ENCODE peak calls at places on chromosomes 3 and 15, in five cellular contexts. C, Y, F, X and A are unnamed samples.

GRCh38 chr3:126983653-126984390 is 907 bp downstream of the PLXNA1 start:
- DNase-seq in F (no peak), Y (peak), X (no peak), C (no peak), A (peak)

GRCh38 chr3:109257269-109257668 is 59.0 kb downstream of the DPPA2 start:
- DNase-seq in C (peak), Y (no peak), X (no peak), F (no peak), A (no peak)

GRCh38 chr3:34377961-34378360 is 579.5 kb downstream of the PDCD6IP start:
- DNase-seq in F (no peak), C (no peak), X (no peak), Y (no peak), A (no peak)

GRCh38 chr3:73868688-73869315 is 244.1 kb upstream of the PDZRN3 start:
- DNase-seq in F (peak), Y (peak), C (peak), X (no peak), A (peak)

GRCh38 chr3:124296416-124296815 is 304.5 kb upstream of the ROPN1 start:
- DNase-seq in Y (no peak), F (no peak), X (no peak), C (no peak), A (no peak)

GRCh38 chr3:195110647-195111321 is 160.2 kb downstream of the XXYLT1 start:
- DNase-seq in Y (no peak), C (peak), F (peak), X (no peak), A (no peak)

GRCh38 chr3:155070932-155071387 is 9.2 kb upstream of the MME start:
- DNase-seq in C (peak), F (no peak), X (peak), Y (no peak), A (no peak)

GRCh38 chr3:181709537-181710279 is 2.0 kb upstream of the SOX2 start:
- DNase-seq in X (peak), Y (peak), C (peak), F (peak), A (peak)

GRCh38 chr3:13414040-13414729 is 5.9 kb downstream of the NUP210 start:
- DNase-seq in Y (no peak), F (no peak), X (peak), C (no peak), A (no peak)

GRCh38 chr15:56047354-56047753 is 53.9 kb upstream of the NEDD4 start:
- DNase-seq in Y (no peak), C (no peak), X (no peak), F (no peak), A (no peak)

GRCh38 chr15:52445553-52445952 is 83.1 kb downstream of the MYO5A start:
- DNase-seq in Y (no peak), F (no peak), X (no peak), C (peak), A (no peak)

GRCh38 chr3:58164916-58165821 is 45.6 kb downstream of the DNASE1L3 start:
- DNase-seq in Y (no peak), X (no peak), F (no peak), C (no peak), A (no peak)

GRCh38 chr3:64651791-64652241 is 36.0 kb downstream of the ADAMTS9 start:
- DNase-seq in Y (no peak), F (no peak), X (no peak), C (no peak), A (no peak)

GRCh38 chr3:172125963-172126403 is 86.6 kb downstream of the FNDC3B start:
- DNase-seq in X (peak), F (peak), Y (no peak), C (peak), A (no peak)

GRCh38 chr3:172127141-172127540 is 87.8 kb downstream of the FNDC3B start:
- DNase-seq in F (no peak), Y (no peak), X (no peak), C (no peak), A (no peak)

GRCh38 chr3:172126741-172127140 is 87.4 kb downstream of the FNDC3B start:
- DNase-seq in C (no peak), F (no peak), X (no peak), Y (no peak), A (no peak)

GRCh38 chr3:172124271-172124670 is 84.9 kb downstream of the FNDC3B start:
- DNase-seq in C (no peak), X (no peak), F (no peak), Y (no peak), A (no peak)

DNA sequence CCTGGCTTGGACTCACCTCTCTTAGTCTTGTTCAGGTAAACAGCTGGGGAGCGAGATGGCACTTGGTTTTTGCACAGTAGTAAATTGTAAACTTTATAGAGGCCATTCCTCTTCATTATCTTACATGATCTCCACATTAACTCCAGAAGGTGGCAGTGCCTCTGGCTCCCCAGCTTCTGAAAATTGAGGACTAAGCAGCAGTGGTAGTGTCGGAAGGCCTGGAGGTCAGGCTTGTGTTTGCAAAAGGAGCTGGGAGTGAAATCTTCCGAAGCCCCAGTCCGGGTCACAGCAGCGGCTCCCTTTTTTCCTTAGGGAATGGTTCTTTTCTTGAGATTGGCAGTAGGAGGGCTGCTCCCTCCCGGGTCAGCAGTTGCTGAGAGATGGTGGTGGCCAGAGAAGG is 85.7 kb downstream of the FNDC3B start:
- DNase-seq in Y (no peak), C (peak), X (no peak), F (no peak), A (no peak)
- TF ChIP-seq CTCF in Y (no peak), C (peak), X (peak), F (no peak), A (no peak)

GRCh38 chr3:153397806-153398205 is 235.8 kb downstream of the RAP2B start:
- DNase-seq in X (no peak), C (no peak), F (no peak), Y (no peak), A (no peak)

GRCh38 chr3:153394017-153394416 is 232.0 kb downstream of the RAP2B start:
- DNase-seq in Y (no peak), F (no peak), X (no peak), C (no peak), A (no peak)

GRCh38 chr3:153396581-153396980 is 234.6 kb downstream of the RAP2B start:
- DNase-seq in X (no peak), C (no peak), Y (no peak), F (no peak), A (no peak)

DNA sequence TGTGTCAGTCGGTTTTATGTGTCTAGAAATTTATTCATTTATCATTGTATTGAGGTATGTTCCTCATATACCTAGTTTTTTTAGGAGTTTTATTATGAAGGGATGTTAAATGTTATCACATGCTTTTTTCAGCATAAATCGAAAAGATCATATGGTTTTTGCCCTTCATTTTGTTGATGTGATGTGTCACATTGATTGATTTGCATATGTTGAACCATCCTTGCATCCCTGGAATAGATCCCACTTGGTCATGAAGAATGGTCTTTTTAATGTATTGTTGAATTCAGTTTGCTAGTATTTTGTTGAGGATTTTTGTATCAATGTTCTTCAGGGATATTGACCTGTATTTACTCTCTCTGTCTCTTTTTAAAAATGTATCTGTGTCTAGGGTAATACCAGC is 230.3 kb downstream of the RAP2B start:
- DNase-seq in Y (no peak), X (no peak), F (no peak), C (no peak), A (no peak)
- TF ChIP-seq CTCF in Y (no peak), X (no peak), F (no peak), C (no peak), A (no peak)

DNA sequence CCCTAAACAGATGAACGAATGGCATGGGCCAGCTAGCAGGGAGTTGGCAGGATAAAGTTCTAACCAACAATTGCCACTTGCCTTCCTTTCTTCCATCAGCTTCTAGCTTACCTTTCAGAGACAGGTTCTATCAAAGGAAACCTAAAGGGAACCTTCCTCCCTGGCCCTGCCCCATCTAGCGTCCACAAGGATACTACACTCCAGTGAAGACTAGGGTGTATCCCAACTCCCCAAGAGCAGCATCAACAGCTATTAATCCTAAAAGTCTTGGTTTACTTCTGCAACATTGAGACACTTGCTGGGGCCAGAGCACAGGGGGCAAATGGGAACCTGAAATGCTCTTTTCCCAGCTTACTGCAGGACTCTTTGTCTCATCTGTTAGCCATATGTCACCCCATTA is 37.0 kb upstream of the TMC3 start:
- DNase-seq in X (no peak), F (no peak), C (no peak), Y (no peak), A (no peak)
- TF ChIP-seq CTCF in X (no peak), F (no peak), C (no peak), Y (peak), A (no peak)

GRCh38 chr3:8709287-8709686 is 24.3 kb upstream of the CAV3 start:
- DNase-seq in Y (no peak), C (no peak), F (no peak), X (no peak), A (no peak)

GRCh38 chr3:8712045-8712870 is 21.3 kb upstream of the CAV3 start:
- DNase-seq in X (no peak), C (peak), F (no peak), Y (no peak), A (no peak)

GRCh38 chr3:8709801-8710524 is 23.6 kb upstream of the CAV3 start:
- DNase-seq in F (no peak), C (no peak), Y (no peak), X (no peak), A (peak)

GRCh38 chr3:8712871-8713360 is 20.7 kb upstream of the CAV3 start:
- DNase-seq in C (no peak), F (no peak), X (no peak), Y (no peak), A (no peak)

GRCh38 chr3:8713901-8714759 is 19.5 kb upstream of the CAV3 start:
- DNase-seq in X (no peak), C (no peak), Y (no peak), F (no peak), A (peak)
- TF ChIP-seq CTCF in X (no peak), C (peak), Y (peak), F (peak), A (peak)